ENCODE peak calls at places on chromosome 10, in seven cellular contexts. R, H, S, L, Q, B and J are unnamed samples.

GRCh38 chr10:132654708-132655661 is 117.4 kb downstream of the INPP5A start:
- DNase-seq in R (peak), H (peak), S (peak), L (no peak), Q (peak), B (no peak), J (peak)

GRCh38 chr10:4825868-4826787 is at the start of gene AKR1E2:
- DNase-seq in R (peak), H (peak), S (peak), L (no peak), Q (peak), B (peak), J (peak)

GRCh38 chr10:116961305-116962251 is 43.4 kb downstream of the SHTN1 start:
- DNase-seq in R (no peak), H (no peak), S (no peak), L (no peak), Q (peak), B (no peak), J (no peak)

GRCh38 chr10:52959810-52960209 is 187.2 kb upstream of the MBL2 start:
- DNase-seq in R (no peak), H (no peak), S (no peak), L (no peak), Q (no peak), B (no peak), J (no peak)

GRCh38 chr10:35758086-35758485 is 116.0 kb upstream of the FZD8 start:
- DNase-seq in R (no peak), H (peak), S (no peak), L (no peak), Q (no peak), B (no peak), J (no peak)

GRCh38 chr10:84256510-84257342 is 11.9 kb downstream of the RGR start:
- DNase-seq in R (peak), H (no peak), S (peak), L (no peak), Q (peak), B (no peak), J (peak)

GRCh38 chr10:23294638-23295247 is 49.9 kb downstream of the C10orf67 start:
- DNase-seq in R (no peak), H (no peak), S (no peak), L (no peak), Q (no peak), B (no peak), J (no peak)

GRCh38 chr10:112783653-112784426 is 166.2 kb upstream of the TCF7L2 start:
- DNase-seq in R (no peak), H (no peak), S (no peak), L (no peak), Q (no peak), B (no peak), J (no peak)

GRCh38 chr10:43038783-43039628 is 37.9 kb upstream of the RET start:
- DNase-seq in R (no peak), H (no peak), S (no peak), L (no peak), Q (no peak), B (no peak), J (no peak)

GRCh38 chr10:75788394-75789205 is 357.2 kb downstream of the LRMDA start:
- DNase-seq in R (no peak), H (no peak), S (no peak), L (no peak), Q (peak), B (no peak), J (peak)

GRCh38 chr10:32332299-32332750 is 14.6 kb downstream of the EPC1 start:
- DNase-seq in R (peak), H (no peak), S (peak), L (no peak), Q (peak), B (no peak), J (no peak)

GRCh38 chr10:51156913-51157312 is 82.6 kb downstream of the PRKG1 start:
- DNase-seq in R (no peak), H (no peak), S (no peak), L (no peak), Q (no peak), B (peak), J (no peak)

GRCh38 chr10:96664563-96664962 is 55.8 kb downstream of the PIK3AP1 start:
- DNase-seq in R (no peak), H (no peak), S (peak), L (peak), Q (no peak), B (no peak), J (no peak)

GRCh38 chr10:3749597-3750351 is 35.2 kb downstream of the KLF6 start:
- DNase-seq in R (no peak), H (peak), S (no peak), L (no peak), Q (peak), B (peak), J (no peak)

GRCh38 chr10:102800601-102801335 is 36.4 kb downstream of the CYP17A1 start:
- DNase-seq in R (no peak), H (no peak), S (no peak), L (no peak), Q (no peak), B (no peak), J (peak)

GRCh38 chr10:99682752-99683151 is 23.4 kb downstream of the ENTPD7 start:
- DNase-seq in R (no peak), H (no peak), S (no peak), L (no peak), Q (no peak), B (no peak), J (no peak)

GRCh38 chr10:132141526-132142395 is 45.0 kb upstream of the DPYSL4 start:
- DNase-seq in R (no peak), H (no peak), S (no peak), L (no peak), Q (no peak), B (no peak), J (no peak)

GRCh38 chr10:35925511-35925910 is 283.4 kb upstream of the FZD8 start:
- DNase-seq in R (no peak), H (no peak), S (no peak), L (no peak), Q (no peak), B (no peak), J (peak)

GRCh38 chr10:132687181-132687892 is 98.6 kb downstream of the NKX6-2 start:
- DNase-seq in R (no peak), H (no peak), S (no peak), L (no peak), Q (no peak), B (no peak), J (no peak)

GRCh38 chr10:116521424-116522305 is 24.1 kb upstream of the PNLIP start:
- DNase-seq in R (peak), H (no peak), S (peak), L (no peak), Q (no peak), B (peak), J (peak)

GRCh38 chr10:51964630-51965029 is 265.2 kb upstream of the CSTF2T start:
- DNase-seq in R (no peak), H (no peak), S (no peak), L (no peak), Q (no peak), B (peak), J (no peak)

GRCh38 chr10:52949899-52950298 is 177.3 kb upstream of the MBL2 start:
- DNase-seq in R (peak), H (no peak), S (peak), L (no peak), Q (no peak), B (no peak), J (no peak)

GRCh38 chr10:51224610-51225230 is 150.4 kb downstream of the PRKG1 start:
- DNase-seq in R (no peak), H (no peak), S (no peak), L (no peak), Q (no peak), B (peak), J (no peak)

GRCh38 chr10:14358886-14359573 is 28.3 kb upstream of the FRMD4A start:
- DNase-seq in R (no peak), H (no peak), S (no peak), L (no peak), Q (peak), B (no peak), J (no peak)

GRCh38 chr10:124417846-124418725 is 637 bp downstream of the OAT start:
- DNase-seq in R (peak), H (peak), S (peak), L (no peak), Q (peak), B (no peak), J (peak)

GRCh38 chr10:61643316-61643751 is 19.4 kb upstream of the CABCOCO1 start:
- DNase-seq in R (no peak), H (no peak), S (no peak), L (no peak), Q (no peak), B (no peak), J (peak)

GRCh38 chr10:33942508-33942907 is 608.0 kb upstream of the NRP1 start:
- DNase-seq in R (no peak), H (no peak), S (no peak), L (no peak), Q (no peak), B (no peak), J (no peak)

GRCh38 chr10:42950606-42951485 is 126.0 kb upstream of the RET start:
- DNase-seq in R (no peak), H (no peak), S (no peak), L (no peak), Q (no peak), B (no peak), J (no peak)

GRCh38 chr10:60728056-60728455 is 50.2 kb upstream of the CDK1 start:
- DNase-seq in R (no peak), H (no peak), S (no peak), L (no peak), Q (no peak), B (no peak), J (no peak)

GRCh38 chr10:70836319-70836718 is 20.6 kb downstream of the SGPL1 start:
- DNase-seq in R (no peak), H (no peak), S (no peak), L (no peak), Q (no peak), B (no peak), J (no peak)

GRCh38 chr10:69334258-69335062 is 56.2 kb downstream of the HK1 start:
- DNase-seq in R (no peak), H (no peak), S (no peak), L (no peak), Q (no peak), B (no peak), J (no peak)

GRCh38 chr10:100101526-100102076 is 19.9 kb upstream of the CPN1 start:
- DNase-seq in R (peak), H (no peak), S (no peak), L (no peak), Q (no peak), B (no peak), J (peak)

GRCh38 chr10:113705344-113705878 is 25.7 kb downstream of the CASP7 start:
- DNase-seq in R (no peak), H (no peak), S (no peak), L (no peak), Q (no peak), B (no peak), J (no peak)

GRCh38 chr10:17348111-17349008 is 106.0 kb downstream of the ST8SIA6 start:
- DNase-seq in R (peak), H (peak), S (peak), L (no peak), Q (peak), B (peak), J (peak)